ENCODE peak calls at places on chromosomes 7 and 10, in nine cellular contexts. Q is Panc1; Z is fibroblast of mammary gland; P is Peyer's patch; C is CD8-positive, alpha-beta memory T cell; I is heart right ventricle; D is fibroblast of lung; A is PC-3; V is effector memory CD4-positive, alpha-beta T cell. U is an unnamed sample.
A peak's percentile ranks its signal among the peaks of the same experiment; 100 is the strongest.

GRCh38 chr7:156069897-156070296 is 257.6 kb upstream of the SHH start:
- DNase-seq in Q (no peak), Z (no peak), P (no peak), C (no peak), I (no peak), D (no peak), A (no peak), V (no peak), U (no peak)

GRCh38 chr10:50452603-50453002 is 171.2 kb downstream of the SGMS1 start:
- DNase-seq in Q (no peak), Z (no peak), P (no peak), C (no peak), I (no peak), D (no peak), A (no peak), V (no peak), U (no peak)

GRCh38 chr10:3527144-3527543 is 257.9 kb downstream of the KLF6 start:
- DNase-seq in Q (no peak), Z (peak; percentile 75), P (no peak), C (no peak), I (no peak), D (peak; percentile 85), A (no peak), V (no peak), U (no peak)

GRCh38 chr10:114544045-114544659 is 113.9 kb downstream of the ABLIM1 start:
- DNase-seq in Q (no peak), Z (no peak), P (peak; percentile 93), C (peak; percentile 81), I (no peak), D (no peak), A (peak; percentile 82), V (peak; percentile 61), U (peak; percentile 96)

GRCh38 chr10:118968071-118968470 is 61.4 kb upstream of the NANOS1 start:
- DNase-seq in Q (no peak), Z (no peak), P (no peak), C (no peak), I (no peak), D (no peak), A (no peak), V (no peak), U (no peak)

GRCh38 chr10:61752111-61753011 is 89.6 kb downstream of the CABCOCO1 start:
- DNase-seq in Q (no peak), Z (peak; percentile 55), P (no peak), C (no peak), I (no peak), D (peak; percentile 76), A (peak; percentile 98), V (no peak), U (peak; percentile 76)

GRCh38 chr7:80511964-80512363 is at the start of gene GNAT3:
- DNase-seq in Q (no peak), Z (no peak), P (no peak), C (no peak), I (no peak), D (no peak), A (no peak), V (no peak), U (no peak)

GRCh38 chr10:104254493-104255243 is at the start of gene GSTO1:
- DNase-seq in Q (no peak), Z (peak; percentile 79), P (peak; percentile 90), C (peak; percentile 47), I (peak; percentile 84), D (peak; percentile 74), A (peak; percentile 52), V (peak; percentile 35), U (peak; percentile 65)

GRCh38 chr10:61673360-61673759 is 10.6 kb downstream of the CABCOCO1 start:
- DNase-seq in Q (no peak), Z (no peak), P (no peak), C (no peak), I (no peak), D (no peak), A (peak; percentile 74), V (no peak), U (no peak)

GRCh38 chr7:50502947-50503346 is 52.8 kb upstream of the FIGNL1 start:
- DNase-seq in Q (no peak), Z (peak; percentile 64), P (no peak), C (no peak), I (no peak), D (peak; percentile 21), A (no peak), V (no peak), U (no peak)

GRCh38 chr7:94295805-94296204 is 98.9 kb upstream of the COL1A2 start:
- DNase-seq in Q (no peak), Z (peak; percentile 89), P (no peak), C (no peak), I (peak; percentile 13), D (peak; percentile 81), A (peak; percentile 63), V (no peak), U (no peak)

GRCh38 chr7:106772655-106773108 is 92.4 kb upstream of the PIK3CG start:
- DNase-seq in Q (no peak), Z (peak; percentile 83), P (no peak), C (no peak), I (no peak), D (peak; percentile 94), A (peak; percentile 77), V (no peak), U (no peak)

GRCh38 chr10:79072041-79072441 is 3.3 kb downstream of the ZMIZ1 start:
- DNase-seq in Q (no peak), Z (no peak), P (no peak), C (no peak), I (no peak), D (peak; percentile 50), A (peak; percentile 68), V (no peak), U (no peak)

GRCh38 chr7:1508277-1508758 is 4.1 kb upstream of the INTS1 start:
- DNase-seq in Q (no peak), Z (no peak), P (no peak), C (no peak), I (no peak), D (no peak), A (no peak), V (no peak), U (peak; percentile 97)
- H3K4me3 ChIP-seq in Q (no peak overlapping the region), Z (no peak overlapping the region), P (no peak overlapping the region), C (no peak overlapping the region), I (no peak overlapping the region), D (no peak overlapping the region), A (no peak overlapping the region), V (no peak overlapping the region), U (no peak overlapping the region)

DNA sequence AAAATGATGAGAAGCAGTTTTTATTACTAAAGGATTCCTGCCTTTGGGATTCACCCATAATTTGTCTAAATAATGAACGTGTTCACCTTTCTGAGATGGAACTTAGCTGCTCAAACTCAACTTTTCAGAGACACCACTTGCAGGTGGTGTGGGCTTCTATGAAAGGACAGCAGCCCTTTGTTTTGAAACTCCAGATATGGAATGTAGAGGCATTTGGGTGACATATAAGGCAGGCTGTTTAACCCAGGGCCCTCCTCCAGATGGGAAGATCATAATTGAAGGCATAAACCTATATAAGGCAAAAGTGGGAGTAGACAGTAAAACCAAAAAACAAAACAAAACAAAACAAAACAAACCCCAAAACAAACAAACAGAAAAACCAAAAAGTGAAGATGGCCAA is 11.9 kb upstream of the HUS1 start:
- DNase-seq in Q (no peak), Z (no peak), P (no peak), C (no peak), I (no peak), D (no peak), A (no peak), V (no peak), U (no peak)
- H3K4me3 ChIP-seq in Q (peak overlapping the region; percentile 56), Z (no peak overlapping the region), P (peak overlapping the region; percentile 56), C (peak overlapping the region; percentile 73), I (peak overlapping the region; percentile 56), D (peak overlapping the region; percentile 54), A (no peak overlapping the region), V (peak overlapping the region; percentile 55), U (no peak overlapping the region)

DNA sequence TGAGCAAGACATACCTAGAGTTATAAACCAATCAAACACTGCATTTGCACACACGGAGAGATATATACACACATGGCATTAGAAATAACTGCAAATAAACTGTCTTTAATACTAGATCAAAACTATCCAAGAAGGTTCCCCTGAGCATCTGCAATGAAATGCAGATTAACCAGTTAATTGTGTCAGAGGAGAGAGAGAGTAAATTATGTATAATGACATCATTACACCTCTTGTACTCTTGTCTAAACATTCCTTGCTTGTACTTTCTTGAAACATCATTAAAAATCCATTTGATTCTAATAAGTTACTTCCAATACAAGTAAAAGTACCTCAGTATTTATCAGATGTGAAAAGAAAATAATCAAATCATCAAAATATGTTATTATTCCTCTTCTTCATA is 932 bp downstream of the ANKRD22 start:
- DNase-seq in Q (no peak), Z (no peak), P (no peak), C (no peak), I (no peak), D (no peak), A (no peak), V (no peak), U (no peak)
- H3K4me3 ChIP-seq in Q (no peak overlapping the region), Z (no peak overlapping the region), P (no peak overlapping the region), C (no peak overlapping the region), I (no peak overlapping the region), D (no peak overlapping the region), A (peak overlapping the region; percentile 60), V (no peak overlapping the region), U (no peak overlapping the region)

DNA sequence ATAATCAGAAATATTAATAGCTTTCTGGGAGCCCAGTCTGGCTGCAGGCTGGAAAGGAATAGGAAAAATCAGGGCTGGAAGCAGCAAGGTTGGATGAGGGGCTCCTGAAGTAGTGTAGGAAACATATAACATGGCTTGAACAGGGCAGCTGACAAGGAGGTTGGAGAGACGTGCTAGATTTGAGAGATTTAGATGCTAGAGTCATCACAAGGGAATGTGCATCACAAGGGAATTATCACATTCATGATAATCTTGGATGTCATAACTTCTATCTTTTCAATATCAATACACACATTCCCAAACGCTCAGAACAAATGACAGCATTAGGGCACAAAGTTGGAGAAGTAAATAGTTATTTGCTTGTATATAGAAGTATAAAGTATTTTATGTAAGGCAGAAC is 120.9 kb upstream of the EGFR start:
- DNase-seq in Q (no peak), Z (peak; percentile 42), P (no peak), C (no peak), I (no peak), D (no peak), A (no peak), V (no peak), U (no peak)
- H3K4me3 ChIP-seq in Q (no peak overlapping the region), Z (no peak overlapping the region), P (no peak overlapping the region), C (no peak overlapping the region), I (no peak overlapping the region), D (no peak overlapping the region), A (no peak overlapping the region), V (no peak overlapping the region), U (no peak overlapping the region)